ENCODE peak calls at places on chromosome 10, in four cellular contexts. C is H1, P is GM12878, N is SK-N-SH. I is an unnamed sample.

GRCh38 chr10:2012209-2012608 is 274.9 kb upstream of the ADARB2 start:
- DNase-seq in C (no peak), P (no peak), N (no peak), I (no peak)

GRCh38 chr10:1809139-1809755 is 71.9 kb upstream of the ADARB2 start:
- DNase-seq in C (no peak), P (no peak), N (no peak), I (peak)

GRCh38 chr10:94292448-94293118 is 70.2 kb downstream of the NOC3L start:
- DNase-seq in C (no peak), P (no peak), N (no peak), I (peak)

GRCh38 chr10:65769828-65770227 is 1156.0 kb upstream of the LRRTM3 start:
- DNase-seq in C (no peak), P (no peak), N (no peak), I (no peak)

GRCh38 chr10:50809596-50809995 is 69.9 kb downstream of the ASAH2B start:
- DNase-seq in C (no peak), P (no peak), N (no peak), I (no peak)

GRCh38 chr10:44984671-44985101 is 6.1 kb upstream of the DEPP1 start:
- DNase-seq in C (no peak), P (no peak), N (no peak), I (no peak)

GRCh38 chr10:43396928-43397624 is 11.9 kb downstream of the HNRNPF start:
- DNase-seq in C (no peak), P (no peak), N (peak), I (peak)

GRCh38 chr10:70843776-70844489 is 28.2 kb downstream of the SGPL1 start:
- DNase-seq in C (no peak), P (no peak), N (no peak), I (no peak)

GRCh38 chr10:100356067-100357017 is 9.3 kb downstream of the SCD start:
- DNase-seq in C (no peak), P (no peak), N (no peak), I (no peak)

GRCh38 chr10:133275683-133276092 is 980 bp downstream of the ADAM8 start:
- DNase-seq in C (no peak), P (no peak), N (no peak), I (no peak)

GRCh38 chr10:114541081-114541833 is 116.8 kb downstream of the ABLIM1 start:
- DNase-seq in C (no peak), P (no peak), N (no peak), I (no peak)

GRCh38 chr10:50501478-50501877 is 122.3 kb downstream of the SGMS1 start:
- DNase-seq in C (no peak), P (no peak), N (no peak), I (peak)

GRCh38 chr10:101880190-101880573 is 36.6 kb upstream of the KCNIP2 start:
- DNase-seq in C (no peak), P (no peak), N (no peak), I (no peak)

GRCh38 chr10:122864901-122865300 is 14.5 kb downstream of the FAM24B start:
- DNase-seq in C (no peak), P (no peak), N (no peak), I (peak)

GRCh38 chr10:92830478-92831389 is 17.6 kb upstream of the EXOC6 start:
- DNase-seq in C (no peak), P (no peak), N (no peak), I (no peak)

GRCh38 chr10:72421895-72422540 is 67.3 kb upstream of the DNAJB12 start:
- DNase-seq in C (no peak), P (no peak), N (no peak), I (no peak)

GRCh38 chr10:100687143-100687953 is 58.0 kb upstream of the PAX2 start:
- DNase-seq in C (no peak), P (no peak), N (peak), I (no peak)

GRCh38 chr10:43251664-43252165 is 15.2 kb downstream of the RASGEF1A start:
- DNase-seq in C (no peak), P (no peak), N (peak), I (no peak)

GRCh38 chr10:13789448-13789829 is 202.7 kb downstream of the PRPF18 start:
- DNase-seq in C (no peak), P (no peak), N (no peak), I (no peak)

GRCh38 chr10:119210633-119211032 is 3.3 kb downstream of the GRK5 start:
- DNase-seq in C (no peak), P (no peak), N (peak), I (no peak)

GRCh38 chr10:20110435-20111119 is 294.3 kb downstream of the PLXDC2 start:
- DNase-seq in C (no peak), P (no peak), N (no peak), I (no peak)

GRCh38 chr10:71835671-71836593 is 15.1 kb downstream of the PSAP start:
- DNase-seq in C (no peak), P (peak), N (peak), I (no peak)

GRCh38 chr10:510415-510881 is 179.0 kb downstream of the DIP2C start:
- DNase-seq in C (no peak), P (no peak), N (no peak), I (no peak)

GRCh38 chr10:104935656-104936055 is 294.6 kb downstream of the SORCS3 start:
- DNase-seq in C (no peak), P (no peak), N (no peak), I (no peak)

GRCh38 chr10:102676916-102677315 is 32.6 kb downstream of the TRIM8 start:
- DNase-seq in C (no peak), P (no peak), N (no peak), I (no peak)

GRCh38 chr10:71665456-71665855 is 54.1 kb downstream of the C10orf105 start:
- DNase-seq in C (no peak), P (no peak), N (no peak), I (no peak)

GRCh38 chr10:101560293-101561067 is 27.6 kb downstream of the POLL start:
- DNase-seq in C (no peak), P (no peak), N (no peak), I (no peak)

GRCh38 chr10:46266506-46266985 is 20.3 kb upstream of the ANTXRL start:
- DNase-seq in C (no peak), P (no peak), N (no peak), I (no peak)

GRCh38 chr10:122490268-122490667 is 28.9 kb downstream of the HTRA1 start:
- DNase-seq in C (no peak), P (no peak), N (no peak), I (no peak)

GRCh38 chr10:101330236-101331225 is 23.4 kb upstream of the BTRC start:
- DNase-seq in C (no peak), P (no peak), N (no peak), I (no peak)

GRCh38 chr10:95394161-95394880 is 103.5 kb upstream of the PDLIM1 start:
- DNase-seq in C (no peak), P (peak), N (no peak), I (no peak)

GRCh38 chr10:79400567-79401004 is 44.8 kb downstream of the ZCCHC24 start:
- DNase-seq in C (no peak), P (no peak), N (peak), I (peak)

GRCh38 chr10:129404091-129404490 is 63.0 kb upstream of the MGMT start:
- DNase-seq in C (no peak), P (no peak), N (no peak), I (peak)

GRCh38 chr10:97297556-97298222 is 5.3 kb upstream of the ARHGAP19 start:
- DNase-seq in C (no peak), P (no peak), N (no peak), I (no peak)

GRCh38 chr10:86707505-86707904 is 39.2 kb downstream of the LDB3 start:
- DNase-seq in C (no peak), P (no peak), N (no peak), I (no peak)

GRCh38 chr10:98664329-98665042 is 217.8 kb upstream of the HPS1 start:
- DNase-seq in C (no peak), P (peak), N (peak), I (no peak)

GRCh38 chr10:16835223-16835622 is 18.0 kb upstream of the RSU1 start:
- DNase-seq in C (no peak), P (no peak), N (no peak), I (no peak)
- TF ChIP-seq JUND in C (no peak), P (no peak), N (no peak), I (no peak)

GRCh38 chr10:88095291-88095721 is 231.9 kb downstream of the PTEN start:
- DNase-seq in C (no peak), P (no peak), N (no peak), I (no peak)
- TF ChIP-seq JUND in C (no peak), P (no peak), N (no peak), I (no peak)

GRCh38 chr10:37765216-37765615 is 92.2 kb downstream of the ZNF248 start:
- DNase-seq in C (no peak), P (no peak), N (no peak), I (no peak)
- TF ChIP-seq JUND in C (no peak), P (no peak), N (no peak), I (no peak)

GRCh38 chr10:29947701-29948060 is 111.7 kb downstream of the JCAD start:
- DNase-seq in C (no peak), P (no peak), N (no peak), I (no peak)

GRCh38 chr10:29949411-29950011 is 109.9 kb downstream of the JCAD start:
- DNase-seq in C (no peak), P (no peak), N (no peak), I (no peak)

GRCh38 chr10:29950391-29950790 is 109.0 kb downstream of the JCAD start:
- DNase-seq in C (no peak), P (no peak), N (no peak), I (no peak)

GRCh38 chr10:29946953-29947700 is 112.3 kb downstream of the JCAD start:
- DNase-seq in C (no peak), P (no peak), N (no peak), I (no peak)

DNA sequence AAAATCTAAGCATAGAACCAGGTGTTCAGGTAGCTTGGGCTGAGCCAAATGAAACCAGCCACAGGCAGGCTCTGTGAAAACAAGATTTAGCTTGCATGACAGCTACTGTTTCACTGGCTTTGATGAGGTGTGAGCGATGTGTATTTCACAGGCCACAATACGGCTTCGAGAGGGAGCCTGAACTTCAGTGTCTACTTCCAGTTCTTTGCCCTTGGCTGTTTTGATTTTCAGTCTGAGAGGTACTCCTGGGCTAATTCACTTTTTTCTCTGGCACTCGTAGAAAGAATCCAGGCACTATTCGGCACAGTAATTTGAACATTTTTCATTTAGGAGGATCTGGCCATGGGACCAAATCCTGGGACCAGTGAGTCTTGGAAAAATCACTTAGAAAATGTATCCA is 110.4 kb downstream of the JCAD start:
- DNase-seq in C (no peak), P (no peak), N (no peak), I (no peak)
- TF ChIP-seq JUND in C (no peak), P (no peak), N (no peak), I (no peak)

DNA sequence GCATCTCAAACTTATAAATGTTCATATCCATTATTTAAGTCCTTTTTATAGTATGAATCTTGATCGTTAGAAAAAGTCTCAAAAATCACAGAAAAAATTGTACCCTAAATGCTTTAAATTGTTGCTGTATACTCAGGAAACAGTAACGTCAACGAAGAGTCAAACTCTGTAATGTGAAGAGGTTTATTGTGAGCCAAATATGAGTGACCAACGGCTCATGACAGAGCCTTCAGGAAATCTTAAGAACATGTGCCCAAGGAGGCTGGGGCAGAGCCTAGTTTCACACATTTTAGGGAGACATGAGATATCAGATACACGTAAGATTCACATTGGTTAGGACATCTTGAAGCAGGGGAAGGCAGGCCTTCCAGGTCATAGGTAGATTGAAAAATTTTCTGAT is 86.1 kb downstream of the PIP4K2A start:
- DNase-seq in C (no peak), P (no peak), N (no peak), I (no peak)
- TF ChIP-seq JUND in C (no peak), P (no peak), N (no peak), I (no peak)

I was measured in T47D.